ENCODE peak calls at places on chromosome 12, in eight cellular contexts. F is COR-L47; P is GM23338; E is tibial artery; Z is neural progenitor cell; M is T1000; I is caudate nucleus; G is stimulated activated CD4-positive, alpha-beta T cell treated with anti-CD3 and anti-CD28 coated beads, Interleukin-12 subunit alpha, Interleukin-12 subunit beta, amount 100 ng/mL, for 4 hours. C is an unnamed sample.

GRCh38 chr12:77782034-77782433 is 48.7 kb upstream of the NAV3 start:
- DNase-seq in E (no peak), M (no peak), F (no peak), P (peak; percentile 69), G (no peak), I (no peak), Z (no peak), C (no peak)

GRCh38 chr12:53223391-53224267 is 8.4 kb downstream of the RARG start:
- DNase-seq in F (no peak), M (no peak), I (peak; percentile 69), G (no peak), P (peak; percentile 48), E (no peak), Z (peak; percentile 50), C (no peak)

GRCh38 chr12:78210894-78211302 is 380.2 kb downstream of the NAV3 start:
- DNase-seq in I (no peak), E (no peak), M (peak; percentile 17), G (no peak), Z (no peak), P (no peak), F (no peak), C (no peak)

GRCh38 chr12:56084958-56085543 is 5.1 kb downstream of the ERBB3 start:
- DNase-seq in G (no peak), M (no peak), F (no peak), P (peak; percentile 81), I (no peak), Z (peak; percentile 61), E (no peak), C (no peak)

GRCh38 chr12:80778005-80778541 is 61.4 kb downstream of the MYF5 start:
- DNase-seq in P (no peak), I (no peak), Z (no peak), M (peak; percentile 67), E (peak; percentile 47), F (peak; percentile 88), G (peak; percentile 1), C (peak; percentile 59)

GRCh38 chr12:130194154-130194553 is 31.9 kb downstream of the FZD10 start:
- DNase-seq in Z (peak; percentile 42), M (no peak), P (no peak), I (no peak), F (no peak), G (no peak), E (no peak), C (no peak)

GRCh38 chr12:1800646-1801284 is 19.6 kb upstream of the LRTM2 start:
- DNase-seq in Z (peak; percentile 71), I (peak; percentile 47), E (no peak), M (peak; percentile 84), G (no peak), P (peak; percentile 84), F (no peak), C (peak; percentile 43)

GRCh38 chr12:32532951-32533350 is 133.6 kb downstream of the FGD4 start:
- DNase-seq in M (no peak), F (no peak), Z (peak; percentile 16), E (no peak), G (no peak), I (no peak), P (no peak), C (no peak)

GRCh38 chr12:52435659-52435999 is 1.5 kb upstream of the KRT75 start:
- DNase-seq in M (no peak), E (no peak), P (no peak), I (no peak), G (no peak), Z (no peak), F (no peak), C (no peak)

GRCh38 chr12:275784-276183 is 13.1 kb upstream of the SLC6A13 start:
- DNase-seq in E (no peak), I (no peak), P (no peak), F (no peak), G (no peak), Z (no peak), M (no peak), C (no peak)

GRCh38 chr12:29427964-29428363 is 47.0 kb upstream of the ERGIC2 start:
- DNase-seq in I (no peak), F (no peak), E (no peak), P (peak; percentile 49), G (no peak), M (no peak), Z (peak; percentile 23), C (no peak)

GRCh38 chr12:32533971-32534590 is 134.7 kb downstream of the FGD4 start:
- DNase-seq in P (peak; percentile 52), Z (peak; percentile 24), G (no peak), I (no peak), F (no peak), E (peak; percentile 79), M (peak; percentile 69), C (no peak)